ENCODE peak calls at places on chromosomes 11 and 22, in four cellular contexts. X is K562, M is endothelial cell of umbilical vein, P is keratinocyte. W is an unnamed sample.
A peak's percentile ranks its signal among the peaks of the same experiment; 100 is the strongest.

GRCh38 chr11:16777576-16777975 is 39.1 kb downstream of the C11orf58 start:
- DNase-seq in X (no peak), M (no peak), P (no peak), W (no peak)

GRCh38 chr11:6771926-6772898 is at the start of gene OR2AG2:
- DNase-seq in X (no peak), M (no peak), P (no peak), W (no peak)

GRCh38 chr11:120931057-120931779 is 92.7 kb upstream of the TBCEL start:
- DNase-seq in X (no peak), M (no peak), P (no peak), W (no peak)

GRCh38 chr11:267491-267994 is 10.7 kb upstream of the NLRP6 start:
- DNase-seq in X (peak; percentile 73), M (no peak), P (no peak), W (no peak)

GRCh38 chr11:33291004-33291777 is 34.0 kb downstream of the HIPK3 start:
- DNase-seq in X (no peak), M (no peak), P (no peak), W (peak; percentile 18)

GRCh38 chr11:1943977-1944376 is 3.2 kb upstream of the MRPL23 start:
- DNase-seq in X (no peak), M (peak; percentile 24), P (peak; percentile 28), W (peak; percentile 5)

GRCh38 chr11:100857236-100858005 is 170.3 kb downstream of the ARHGAP42 start:
- DNase-seq in X (no peak), M (no peak), P (no peak), W (peak; percentile 24)

GRCh38 chr11:69044111-69045013 is 4.4 kb upstream of the TPCN2 start:
- DNase-seq in X (no peak), M (peak; percentile 56), P (no peak), W (peak; percentile 72)

GRCh38 chr11:113894421-113894996 is 10.1 kb upstream of the HTR3B start:
- DNase-seq in X (no peak), M (no peak), P (no peak), W (no peak)

GRCh38 chr11:7911011-7911410 is 20.1 kb downstream of the OR10A6 start:
- DNase-seq in X (no peak), M (no peak), P (no peak), W (no peak)

GRCh38 chr11:25244126-25244525 is 747.3 kb downstream of the LUZP2 start:
- DNase-seq in X (no peak), M (no peak), P (no peak), W (no peak)

GRCh38 chr11:18617688-18618340 is 16.3 kb downstream of the SPTY2D1 start:
- DNase-seq in X (no peak), M (peak; percentile 3), P (no peak), W (peak; percentile 71)

DNA sequence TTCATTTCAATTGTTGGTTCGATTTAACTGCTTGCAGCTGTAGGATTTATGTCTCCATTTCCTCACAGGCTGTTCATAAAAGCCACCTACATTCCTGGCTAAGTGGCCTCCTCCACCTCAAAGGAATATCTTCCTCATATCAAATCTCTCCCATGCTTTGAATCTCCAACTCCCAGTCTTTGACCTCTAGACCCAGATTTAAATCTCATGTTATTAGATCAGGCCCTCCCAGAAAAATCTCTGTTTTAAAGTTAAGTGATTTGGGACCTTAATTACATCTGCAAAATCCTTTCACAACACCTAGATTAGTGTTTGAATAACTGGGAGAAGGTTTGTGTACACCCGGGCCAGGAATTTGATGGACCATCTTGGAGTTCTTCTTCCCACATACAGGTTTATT is 33.9 kb upstream of the POLA2 start:
- DNase-seq in X (no peak), M (no peak), P (no peak), W (no peak)
- H3K9me1 ChIP-seq in X (no peaks in the 10 kb centered on the region), M (no peaks in the 10 kb centered on the region), P (no peaks in the 10 kb centered on the region), W (peaks cover 7% of the 10 kb centered on the region)

DNA sequence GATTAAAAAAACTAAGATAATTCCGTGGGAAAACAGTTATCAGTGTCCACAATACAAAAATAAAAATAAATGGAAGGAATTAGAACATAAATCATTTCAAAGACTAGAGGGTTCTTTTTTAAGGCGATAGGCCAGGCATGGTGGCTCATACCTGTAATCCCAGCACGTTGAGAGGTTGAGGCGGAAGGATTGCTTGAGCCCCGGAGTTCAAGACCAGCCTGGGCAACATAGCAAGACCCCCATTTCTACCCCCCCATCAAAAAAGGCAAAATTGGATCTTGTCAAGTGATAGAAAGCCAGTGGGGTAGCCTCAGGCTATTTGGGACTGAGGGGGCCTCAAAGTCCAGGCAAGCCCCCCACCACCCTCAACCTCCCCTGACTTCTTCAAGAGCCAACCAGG is 20.6 kb upstream of the POLA2 start:
- DNase-seq in X (no peak), M (no peak), P (no peak), W (no peak)
- H3K9me1 ChIP-seq in X (no peaks in the 10 kb centered on the region), M (no peaks in the 10 kb centered on the region), P (no peaks in the 10 kb centered on the region), W (no peaks in the 10 kb centered on the region)

GRCh38 chr11:59011672-59012071 is 72.4 kb downstream of the GLYATL1 start:
- DNase-seq in X (no peak), M (no peak), P (no peak), W (no peak)
- H3K9me1 ChIP-seq in X (no peaks in the 10 kb centered on the region), M (no peaks in the 10 kb centered on the region), P (no peaks in the 10 kb centered on the region), W (no peaks in the 10 kb centered on the region)

DNA sequence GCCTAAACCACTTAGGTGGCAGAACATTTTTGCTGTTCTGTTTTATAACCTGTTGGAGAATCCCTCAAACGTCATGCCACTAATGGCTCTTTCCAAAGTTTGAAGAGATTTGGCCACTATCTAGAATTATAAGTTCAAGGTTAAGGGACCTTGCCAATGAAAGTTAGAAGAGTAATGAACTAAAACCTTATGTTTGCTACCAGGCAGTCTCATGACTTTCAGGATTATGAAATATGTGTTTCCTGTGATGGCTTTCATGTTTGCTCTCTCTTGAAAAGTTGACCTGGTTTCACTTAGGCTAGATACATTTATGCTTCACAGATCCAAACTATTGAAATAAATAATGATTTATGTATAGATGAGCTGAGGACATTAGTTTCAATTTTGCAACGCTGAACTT is 340.0 kb downstream of the LRRC4C start:
- DNase-seq in X (no peak), M (no peak), P (no peak), W (no peak)
- H3K9me1 ChIP-seq in X (no peaks in the 10 kb centered on the region), M (no peaks in the 10 kb centered on the region), P (no peaks in the 10 kb centered on the region), W (no peaks in the 10 kb centered on the region)

GRCh38 chr11:81224396-81224795 is 1509.3 kb downstream of the FAM181B start:
- DNase-seq in X (no peak), M (no peak), P (no peak), W (no peak)
- H3K9me1 ChIP-seq in X (no peaks in the 10 kb centered on the region), M (no peaks in the 10 kb centered on the region), P (no peaks in the 10 kb centered on the region), W (no peaks in the 10 kb centered on the region)

GRCh38 chr22:46081831-46082210 is 68.5 kb upstream of the PPARA start:
- DNase-seq in X (no peak), M (no peak), P (no peak), W (no peak)
- H3K9me1 ChIP-seq in X (no peaks in the 10 kb centered on the region), M (no peaks in the 10 kb centered on the region), P (no peaks in the 10 kb centered on the region), W (peaks cover 12% of the 10 kb centered on the region)

GRCh38 chr22:19119949-19120348 is 2.3 kb downstream of the DGCR2 start:
- DNase-seq in X (no peak), M (no peak), P (no peak), W (no peak)
- H3K9me1 ChIP-seq in X (peaks cover 33% of the 10 kb centered on the region), M (no peaks in the 10 kb centered on the region), P (peaks cover 15% of the 10 kb centered on the region), W (peaks cover 38% of the 10 kb centered on the region)

GRCh38 chr11:71109586-71109985 is 142.8 kb downstream of the SHANK2 start:
- DNase-seq in X (no peak), M (no peak), P (no peak), W (no peak)

GRCh38 chr11:71112454-71112853 is 139.9 kb downstream of the SHANK2 start:
- DNase-seq in X (no peak), M (no peak), P (no peak), W (no peak)

GRCh38 chr11:71106671-71107070 is 145.7 kb downstream of the SHANK2 start:
- DNase-seq in X (no peak), M (no peak), P (no peak), W (no peak)

GRCh38 chr11:71108013-71108865 is 144.1 kb downstream of the SHANK2 start:
- DNase-seq in X (no peak), M (no peak), P (no peak), W (no peak)

DNA sequence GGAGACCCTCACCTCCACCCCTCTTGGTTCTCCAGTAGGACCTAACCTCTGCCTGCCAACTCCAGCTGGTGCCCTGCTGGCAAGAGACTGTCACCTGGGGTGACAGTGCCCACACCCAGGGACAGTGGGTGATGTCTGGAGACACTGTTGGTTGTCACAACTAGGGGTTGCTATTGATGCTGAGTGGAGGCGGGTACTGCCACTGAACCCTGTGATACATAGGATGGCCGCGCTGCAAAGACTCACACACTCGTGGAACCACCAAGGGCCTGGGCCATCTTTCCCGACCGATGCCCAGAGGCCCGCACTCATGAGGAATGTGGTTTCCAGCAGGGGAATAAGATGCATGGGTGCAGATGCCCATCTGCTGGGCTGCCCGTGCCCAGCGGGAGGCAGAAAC is 143.2 kb downstream of the SHANK2 start:
- DNase-seq in X (no peak), M (no peak), P (no peak), W (no peak)
- H3K9me1 ChIP-seq in X (no peaks in the 10 kb centered on the region), M (no peaks in the 10 kb centered on the region), P (no peaks in the 10 kb centered on the region), W (no peaks in the 10 kb centered on the region)

DNA sequence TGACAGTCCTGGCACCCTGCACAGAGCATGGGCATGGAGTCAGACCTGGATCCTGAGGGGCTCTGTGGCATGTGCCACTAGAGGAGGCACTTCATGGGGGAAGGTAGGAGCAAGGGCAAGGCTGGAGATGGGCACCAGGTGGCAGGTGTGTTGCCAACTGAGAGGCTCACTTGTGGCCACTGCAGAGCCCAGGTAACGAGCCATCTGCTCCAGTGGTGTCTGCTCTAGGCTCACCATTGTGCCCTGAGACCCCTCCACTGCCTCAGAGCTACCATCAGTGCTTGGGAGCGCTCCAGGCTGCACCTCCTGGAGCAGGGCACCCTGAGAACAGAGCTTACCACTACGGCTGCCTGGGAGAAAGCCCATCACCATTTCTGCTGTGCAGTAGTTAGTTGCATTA is 1.3 kb upstream of the ZDHHC8 start:
- DNase-seq in X (no peak), M (no peak), P (no peak), W (no peak)
- H3K9me1 ChIP-seq in X (peaks cover 4% of the 10 kb centered on the region), M (no peaks in the 10 kb centered on the region), P (no peaks in the 10 kb centered on the region), W (peaks cover 3% of the 10 kb centered on the region)